ENCODE peak calls at places on chromosomes 2 and 18, in seven cellular contexts. P is SK-N-SH, L is HepG2, D is GM12878, R is HCT116, I is H1, Q is K562. G is an unnamed sample.

GRCh38 chr18:55233850-55234249 is 274.6 kb upstream of the CCDC68 start:
- DNase-seq in P (no peak), L (no peak), D (no peak), R (no peak), I (no peak), Q (no peak), G (no peak)

GRCh38 chr2:222355860-222356259 is 57.1 kb upstream of the PAX3 start:
- DNase-seq in P (peak; percentile 27), L (no peak), D (no peak), R (no peak), I (no peak), Q (no peak), G (no peak)

GRCh38 chr2:238916875-238917590 is 69.1 kb downstream of the TWIST2 start:
- DNase-seq in P (no peak), L (no peak), D (no peak), R (no peak), I (no peak), Q (no peak), G (no peak)

GRCh38 chr18:79573921-79574491 is 105.6 kb upstream of the CTDP1 start:
- DNase-seq in P (no peak), L (no peak), D (no peak), R (no peak), I (peak; percentile 34), Q (no peak), G (no peak)

GRCh38 chr2:52084760-52085159 is 1052.8 kb upstream of the NRXN1 start:
- DNase-seq in P (no peak), L (no peak), D (no peak), R (peak; percentile 22), I (no peak), Q (no peak), G (no peak)

GRCh38 chr2:221343524-221343923 is 228.6 kb downstream of the EPHA4 start:
- DNase-seq in P (no peak), L (no peak), D (no peak), R (no peak), I (no peak), Q (no peak), G (no peak)

GRCh38 chr2:25957743-25958142 is 24.6 kb downstream of the KIF3C start:
- DNase-seq in P (no peak), L (no peak), D (no peak), R (no peak), I (no peak), Q (no peak), G (no peak)

GRCh38 chr18:51762373-51762772 is 564.9 kb upstream of the MEX3C start:
- DNase-seq in P (no peak), L (no peak), D (no peak), R (no peak), I (no peak), Q (no peak), G (no peak)

GRCh38 chr2:210961249-210961648 is 404.9 kb downstream of the CPS1 start:
- DNase-seq in P (no peak), L (peak; percentile 58), D (no peak), R (no peak), I (no peak), Q (no peak), G (no peak)

GRCh38 chr2:207073791-207074678 is 91.7 kb downstream of the KLF7 start:
- DNase-seq in P (no peak), L (no peak), D (no peak), R (no peak), I (no peak), Q (no peak), G (no peak)

GRCh38 chr2:12020833-12021469 is 274.5 kb downstream of the LPIN1 start:
- DNase-seq in P (no peak), L (no peak), D (no peak), R (no peak), I (no peak), Q (no peak), G (no peak)

GRCh38 chr18:55821219-55821618 is 233.2 kb upstream of the TCF4 start:
- DNase-seq in P (no peak), L (no peak), D (no peak), R (no peak), I (no peak), Q (no peak), G (no peak)

GRCh38 chr2:71948781-71949536 is 198.7 kb downstream of the CYP26B1 start:
- DNase-seq in P (no peak), L (no peak), D (no peak), R (no peak), I (no peak), Q (no peak), G (no peak)

GRCh38 chr18:79523738-79524180 is 128.0 kb downstream of the NFATC1 start:
- DNase-seq in P (no peak), L (no peak), D (peak; percentile 49), R (no peak), I (no peak), Q (no peak), G (no peak)

GRCh38 chr2:207163815-207164747 is 1.7 kb downstream of the KLF7 start:
- DNase-seq in P (no peak), L (peak; percentile 37), D (no peak), R (no peak), I (no peak), Q (no peak), G (no peak)

GRCh38 chr2:174350018-174350417 is 15.3 kb downstream of the SP9 start:
- DNase-seq in P (no peak), L (no peak), D (no peak), R (no peak), I (no peak), Q (no peak), G (peak; percentile 36)

GRCh38 chr2:176134978-176135575 is 5.6 kb downstream of the HOXD8 start:
- DNase-seq in P (no peak), L (peak; percentile 23), D (no peak), R (no peak), I (peak; percentile 33), Q (no peak), G (peak; percentile 20)

GRCh38 chr2:216934151-216934550 is 74.3 kb upstream of the TNP1 start:
- DNase-seq in P (no peak), L (no peak), D (no peak), R (no peak), I (no peak), Q (no peak), G (no peak)

GRCh38 chr2:151862688-151863087 is 34.5 kb upstream of the ARL5A start:
- DNase-seq in P (no peak), L (no peak), D (peak; percentile 96), R (no peak), I (no peak), Q (no peak), G (no peak)

GRCh38 chr2:215269397-215270117 is 42.3 kb upstream of the ATIC start:
- DNase-seq in P (peak; percentile 64), L (peak; percentile 85), D (peak; percentile 40), R (peak; percentile 72), I (peak; percentile 56), Q (peak; percentile 62), G (no peak)

GRCh38 chr2:47002480-47003381 is 87.1 kb upstream of the MCFD2 start:
- DNase-seq in P (peak; percentile 90), L (no peak), D (no peak), R (no peak), I (no peak), Q (no peak), G (no peak)

GRCh38 chr2:224379210-224379609 is 22.7 kb downstream of the FAM124B start:
- DNase-seq in P (no peak), L (no peak), D (no peak), R (no peak), I (no peak), Q (no peak), G (no peak)

DNA sequence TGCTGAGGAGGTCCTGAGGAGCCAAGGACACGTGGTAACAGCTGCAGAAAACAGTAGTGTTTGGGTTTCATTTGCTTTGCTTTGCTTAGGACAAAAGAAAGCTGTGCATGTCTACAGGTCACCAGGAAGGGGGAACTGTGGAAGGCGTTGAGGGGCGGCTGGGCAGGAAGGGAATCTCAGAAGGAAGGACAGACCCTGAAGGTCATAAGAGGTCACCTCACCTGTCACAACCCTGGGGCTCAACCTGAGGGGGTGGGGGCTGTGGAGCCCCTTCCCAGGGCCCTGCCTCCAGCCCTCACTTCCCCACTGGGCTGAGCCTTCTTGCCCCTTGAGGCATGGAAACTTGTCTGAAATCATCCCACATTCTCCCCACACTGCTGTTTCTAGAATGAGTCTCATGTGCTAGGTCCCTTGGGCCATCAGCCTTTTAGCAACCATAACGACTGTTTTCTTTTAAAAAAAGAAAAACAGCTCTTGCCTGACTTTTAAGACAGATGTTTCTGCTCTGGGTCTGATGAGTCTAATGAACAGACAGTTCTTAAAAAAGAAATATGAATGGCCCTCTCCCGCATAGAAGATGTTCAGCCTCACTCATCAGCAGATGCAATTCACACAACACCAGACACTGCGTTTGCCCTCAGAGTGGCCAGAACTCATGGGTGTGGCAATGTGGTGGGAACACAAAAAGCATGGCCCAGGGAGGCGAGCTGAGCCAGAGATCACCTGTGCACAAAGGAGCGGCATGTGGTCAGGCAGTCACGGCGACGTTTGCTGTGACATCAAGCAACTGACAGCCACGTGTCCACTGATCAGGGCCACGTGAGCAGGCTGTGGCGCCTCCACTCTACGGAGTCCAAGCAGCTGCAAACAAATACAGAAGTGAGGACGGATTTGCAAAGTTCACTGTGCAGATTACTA is 84.0 kb downstream of the SEPTIN10 start:
- DNase-seq in P (no peak), L (no peak), D (no peak), R (no peak), I (no peak), Q (no peak), G (no peak)
- TF ChIP-seq JUND in P (no peak), L (peak; percentile 12), D (no peak), R (no peak), I (no peak), Q (no peak), G (no peak)

GRCh38 chr2:67846341-67847070 is 216.3 kb downstream of the C1D start:
- DNase-seq in P (peak; percentile 49), L (peak; percentile 94), D (no peak), R (peak; percentile 75), I (peak; percentile 92), Q (peak; percentile 67), G (peak; percentile 34)
- TF ChIP-seq JUND in P (no peak), L (no peak), D (no peak), R (no peak), I (no peak), Q (no peak), G (no peak)

GRCh38 chr2:9335322-9335754 is 88.0 kb downstream of the ITGB1BP1 start:
- DNase-seq in P (no peak), L (peak; percentile 85), D (no peak), R (no peak), I (no peak), Q (no peak), G (no peak)

GRCh38 chr2:9337901-9338300 is 85.4 kb downstream of the ITGB1BP1 start:
- DNase-seq in P (no peak), L (no peak), D (no peak), R (no peak), I (no peak), Q (no peak), G (no peak)

GRCh38 chr2:9336534-9337354 is 86.6 kb downstream of the ITGB1BP1 start:
- DNase-seq in P (peak; percentile 84), L (peak; percentile 93), D (no peak), R (no peak), I (no peak), Q (peak; percentile 68), G (no peak)

GRCh38 chr2:9334722-9335121 is 88.6 kb downstream of the ITGB1BP1 start:
- DNase-seq in P (no peak), L (no peak), D (no peak), R (no peak), I (no peak), Q (no peak), G (no peak)

GRCh38 chr2:9336209-9336533 is 87.2 kb downstream of the ITGB1BP1 start:
- DNase-seq in P (peak; percentile 72), L (peak; percentile 93), D (peak; percentile 4), R (no peak), I (no peak), Q (peak; percentile 25), G (no peak)
- TF ChIP-seq JUND in P (no peak), L (no peak), D (no peak), R (no peak), I (no peak), Q (no peak), G (no peak)

GRCh38 chr2:66389651-66390131 is 45.2 kb upstream of the MEIS1 start:
- DNase-seq in P (no peak), L (no peak), D (no peak), R (no peak), I (no peak), Q (peak; percentile 25), G (no peak)
- TF ChIP-seq JUND in P (no peak), L (no peak), D (no peak), R (no peak), I (no peak), Q (peak; percentile 87), G (no peak)

G was measured in T47D.